ENCODE peak calls at places on chromosomes 12 and 14, in four cellular contexts. V, Q, H and L are unnamed samples. For H3K27me3, the result is how much of the 10 kb centered on the place peaks cover.

GRCh38 chr12:99454539-99455172 is 192.9 kb upstream of the GARIN6 start:
- DNase-seq in V (no peak), H (no peak), Q (no peak), L (no peak)

GRCh38 chr14:93959239-93960107 is 16.9 kb downstream of the ASB2 start:
- DNase-seq in H (no peak), Q (peak), V (no peak), L (peak)

GRCh38 chr12:105507311-105508035 is 177.0 kb downstream of the C12orf75 start:
- DNase-seq in V (no peak), Q (no peak), H (no peak), L (no peak)

GRCh38 chr12:10562306-10562933 is 51.0 kb downstream of the MAGOHB start:
- DNase-seq in H (no peak), Q (no peak), V (no peak), L (no peak)

GRCh38 chr12:116591608-116592115 is 32.5 kb downstream of the MAP1LC3B2 start:
- DNase-seq in V (no peak), H (no peak), Q (no peak), L (peak)

GRCh38 chr12:124917841-124918621 is 3.6 kb upstream of the UBC start:
- DNase-seq in V (no peak), Q (no peak), H (no peak), L (no peak)

GRCh38 chr12:132433641-132434395 is 56.1 kb upstream of the FBRSL1 start:
- DNase-seq in Q (no peak), H (no peak), V (no peak), L (no peak)

GRCh38 chr14:24918822-24919221 is 131.1 kb downstream of the STXBP6 start:
- DNase-seq in Q (no peak), V (no peak), H (no peak), L (no peak)

GRCh38 chr12:41983896-41984295 is 160.8 kb downstream of the GXYLT1 start:
- DNase-seq in Q (no peak), V (no peak), H (no peak), L (no peak)

GRCh38 chr12:102539651-102540553 is 59.5 kb upstream of the IGF1 start:
- DNase-seq in Q (no peak), H (no peak), V (no peak), L (no peak)

GRCh38 chr14:97456958-97457357 is 659.8 kb downstream of the VRK1 start:
- DNase-seq in V (no peak), Q (no peak), H (no peak), L (peak)

GRCh38 chr12:108253540-108253939 is 85.6 kb downstream of the CMKLR1 start:
- DNase-seq in Q (no peak), H (no peak), V (no peak), L (no peak)

GRCh38 chr12:53941187-53941586 is 2.6 kb downstream of the HOXC13 start:
- DNase-seq in Q (no peak), H (no peak), V (no peak), L (no peak)

GRCh38 chr12:53941750-53942149 is 3.1 kb downstream of the HOXC13 start:
- DNase-seq in V (no peak), Q (no peak), H (no peak), L (no peak)

GRCh38 chr12:53942467-53942997 is 3.9 kb downstream of the HOXC13 start:
- DNase-seq in V (no peak), H (no peak), Q (no peak), L (no peak)

GRCh38 chr12:53944907-53945847 is 6.5 kb downstream of the HOXC13 start:
- DNase-seq in V (no peak), H (no peak), Q (no peak), L (no peak)

GRCh38 chr12:53944209-53944608 is 5.6 kb downstream of the HOXC13 start:
- DNase-seq in H (no peak), Q (no peak), V (no peak), L (no peak)
- H3K27me3 ChIP-seq in H (half or more), Q (under half), V (under half), L (under half)

DNA sequence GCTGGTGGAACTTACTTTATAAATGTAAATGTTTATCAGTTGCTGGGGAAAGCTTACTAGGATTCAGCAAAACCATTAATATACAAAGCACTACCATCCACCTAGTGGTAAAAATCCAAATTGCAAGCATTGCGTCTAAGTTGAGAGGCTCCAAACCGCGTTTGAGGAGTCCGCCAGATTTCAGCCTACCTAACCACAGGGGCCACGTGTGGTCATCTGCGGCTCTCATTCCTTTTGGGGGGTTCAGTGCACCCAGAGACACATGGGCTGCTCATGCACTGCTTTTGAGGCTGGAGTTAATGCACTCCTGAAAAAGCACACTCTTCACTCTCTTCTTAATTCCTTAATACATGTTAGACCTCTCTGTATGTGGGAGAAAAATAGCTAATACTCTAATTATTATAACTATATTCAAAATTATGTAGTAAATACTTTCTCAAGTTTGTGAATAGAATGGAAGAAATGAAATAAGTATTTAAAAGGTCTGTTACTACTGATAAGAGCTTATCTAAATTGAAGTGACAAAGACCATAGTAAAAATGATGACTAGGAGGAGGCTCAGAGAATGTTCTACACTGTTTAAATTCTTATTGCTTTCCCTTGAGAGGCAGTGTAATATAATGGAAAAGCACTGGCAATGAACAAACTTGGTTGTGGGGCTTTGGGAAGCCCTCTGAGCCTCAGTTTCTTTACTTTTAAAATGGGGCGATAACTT is 41.4 kb upstream of the MANSC4 start:
- DNase-seq in Q (no peak), V (no peak), H (no peak), L (peak)
- H3K4me3 ChIP-seq in Q (no peak), V (no peak), H (no peak), L (no peak)

GRCh38 chr12:93778306-93778705 is 101.1 kb downstream of the CRADD start:
- DNase-seq in H (no peak), Q (no peak), V (peak), L (peak)
- H3K27me3 ChIP-seq in H (under half), Q (under half), V (under half), L (under half)

GRCh38 chr12:21138016-21138415 is 7.0 kb downstream of the SLCO1B1 start:
- DNase-seq in H (no peak), V (no peak), Q (no peak), L (no peak)
- H3K4me3 ChIP-seq in H (no peak), V (no peak), Q (no peak), L (no peak)

GRCh38 chr14:52266782-52267181 is 716 bp upstream of the PTGDR start:
- DNase-seq in Q (no peak), H (no peak), V (no peak), L (peak)
- H3K27me3 ChIP-seq in Q (under half), H (under half), V (under half), L (under half)

GRCh38 chr12:111777345-111778045 is 10.8 kb downstream of the ALDH2 start:
- DNase-seq in H (peak), V (no peak), Q (peak), L (no peak)

GRCh38 chr12:111776836-111777344 is 10.2 kb downstream of the ALDH2 start:
- DNase-seq in Q (no peak), H (no peak), V (no peak), L (no peak)

GRCh38 chr12:111775205-111776193 is 8.8 kb downstream of the ALDH2 start:
- DNase-seq in H (peak), V (peak), Q (peak), L (peak)

GRCh38 chr12:111769599-111769998 is 2.9 kb downstream of the ALDH2 start:
- DNase-seq in H (no peak), Q (no peak), V (no peak), L (no peak)

DNA sequence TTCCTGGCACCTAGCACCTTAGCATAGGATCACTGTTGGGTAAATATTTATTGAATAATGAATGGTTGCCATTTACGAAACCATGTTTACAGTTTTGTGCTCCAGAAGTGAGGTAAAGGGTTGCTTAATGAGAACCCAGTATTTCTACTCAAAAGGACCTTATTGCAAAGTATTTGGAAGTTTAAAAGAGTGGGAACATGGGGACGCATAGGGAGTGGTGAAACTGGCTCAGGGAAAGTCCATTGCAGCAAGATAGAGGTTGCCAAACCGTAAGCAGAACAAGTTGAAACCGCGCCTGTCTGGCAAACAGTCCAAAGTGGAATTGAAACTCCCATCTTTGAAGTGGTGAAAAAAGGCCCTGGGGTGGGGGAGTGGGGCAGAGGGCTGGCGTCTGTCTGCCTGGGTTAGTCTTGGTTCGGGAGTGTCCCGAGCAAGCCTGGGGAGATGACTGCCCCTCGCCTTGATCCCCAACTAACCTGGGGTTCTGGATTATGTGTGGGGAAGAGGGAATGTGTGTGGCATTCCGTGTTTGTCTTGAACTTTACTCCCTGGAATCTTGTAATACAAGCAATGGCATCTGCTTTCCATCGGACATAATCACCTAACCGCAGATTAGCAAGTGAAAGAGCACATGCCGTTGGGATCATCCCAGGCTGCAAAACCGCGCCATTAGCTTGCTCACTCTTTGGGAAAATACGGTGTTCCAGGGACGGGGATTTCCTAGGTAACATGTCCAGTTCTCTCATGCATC is 7.2 kb downstream of the ALDH2 start:
- DNase-seq in H (peak), V (peak), Q (peak), L (peak)
- H3K4me3 ChIP-seq in H (peak), V (peak), Q (no peak), L (no peak)

DNA sequence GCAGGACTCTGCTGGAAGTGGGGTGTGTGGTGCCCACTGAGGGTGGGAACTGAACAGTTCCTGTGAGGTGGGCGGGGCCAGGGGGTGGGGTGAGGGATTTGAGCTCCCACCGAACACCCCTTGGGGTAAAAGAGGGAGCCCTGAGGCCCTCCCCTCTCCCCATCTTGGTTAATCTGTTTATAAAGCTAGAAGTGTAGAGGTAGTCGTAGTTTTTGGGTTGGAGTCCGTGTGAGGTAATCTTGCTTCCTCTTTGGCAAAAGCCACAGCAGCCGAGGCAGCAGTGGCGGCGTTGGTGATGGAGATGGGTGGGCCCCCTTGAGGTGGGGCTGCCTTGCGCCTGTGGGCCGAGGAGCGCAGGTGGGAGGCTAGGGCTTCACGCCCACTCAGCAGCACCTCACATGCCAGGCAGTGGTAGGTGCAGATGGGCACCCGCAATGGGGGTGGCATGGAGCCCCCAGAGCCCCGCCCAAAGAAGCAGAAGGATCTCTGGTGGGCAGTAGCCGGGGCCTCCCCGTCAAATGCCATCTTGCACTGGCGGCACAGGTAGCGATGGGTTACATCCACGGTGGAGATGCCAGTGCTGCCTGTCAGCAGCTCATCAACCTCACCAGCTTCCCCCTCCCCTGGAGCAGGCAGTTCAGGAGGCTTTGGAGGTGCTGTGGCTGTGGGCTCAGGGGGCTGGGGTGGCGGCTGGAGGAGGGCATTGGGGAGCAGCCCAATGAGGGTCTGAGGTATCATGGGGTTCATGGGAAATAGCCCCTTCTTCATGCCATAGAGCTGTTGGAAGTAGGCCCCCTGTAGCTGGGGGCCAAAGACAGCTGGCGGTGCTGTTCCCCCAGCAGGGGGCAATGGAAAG is 29.6 kb downstream of the ZFHX2 start:
- DNase-seq in V (no peak), H (no peak), Q (no peak), L (no peak)
- H3K27me3 ChIP-seq in V (under half), H (under half), Q (under half), L (under half)

DNA sequence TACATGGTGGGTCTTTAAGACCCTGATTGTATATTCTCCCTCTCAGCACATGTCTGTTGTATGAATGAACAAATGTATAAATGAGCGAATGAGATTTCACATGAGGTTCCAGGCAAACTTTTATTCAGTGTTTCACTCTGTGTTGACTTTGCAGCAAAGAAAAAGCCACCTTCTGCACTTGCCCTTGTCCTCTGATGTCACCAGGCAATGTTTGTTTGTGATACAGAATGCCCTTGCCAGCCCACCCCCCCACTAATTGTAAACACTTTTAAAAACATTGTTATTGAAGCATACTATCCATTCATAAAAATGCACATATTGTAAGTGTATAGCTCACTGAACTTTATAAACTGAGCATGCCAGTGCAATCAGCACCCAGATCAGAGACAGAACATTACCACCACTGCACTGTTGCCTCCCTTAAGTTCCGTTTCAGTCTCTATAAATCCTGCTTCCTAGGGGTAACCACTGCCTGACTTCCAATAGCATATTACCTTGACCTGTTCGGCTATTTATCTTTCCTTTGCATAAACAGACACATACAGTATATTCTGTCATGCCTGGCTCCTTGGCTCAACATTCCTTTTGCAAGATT is 11.3 kb upstream of the LTA4H start:
- DNase-seq in H (no peak), Q (no peak), V (no peak), L (no peak)
- H3K4me3 ChIP-seq in H (no peak), Q (no peak), V (no peak), L (no peak)

DNA sequence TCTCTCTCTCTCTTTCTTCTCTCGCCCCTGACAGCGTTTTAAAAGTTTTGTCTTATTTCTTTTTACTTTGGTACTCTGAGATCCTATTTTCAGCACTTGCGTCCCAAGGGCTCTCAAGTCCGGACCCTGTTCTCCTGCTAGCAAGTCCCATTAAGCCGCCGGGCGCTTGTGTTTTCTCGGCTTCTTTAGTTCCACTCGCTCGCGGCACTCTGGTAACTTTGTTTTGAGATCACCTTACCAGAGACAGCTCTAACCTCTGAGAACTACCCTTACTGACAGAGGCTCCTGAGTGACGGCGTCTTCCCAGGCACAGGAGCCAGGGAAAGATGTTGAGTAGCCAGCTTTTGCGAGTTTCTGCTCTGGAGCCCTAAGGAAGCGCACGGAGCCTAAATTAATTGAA is 2.7 kb upstream of the MYF5 start:
- DNase-seq in V (no peak), H (no peak), Q (no peak), L (peak)
- H3K27me3 ChIP-seq in V (under half), H (half or more), Q (under half), L (under half)

GRCh38 chr14:72515779-72516770 is 377.8 kb downstream of the DPF3 start:
- DNase-seq in H (no peak), Q (no peak), V (peak), L (peak)

GRCh38 chr14:72517736-72518135 is 376.2 kb downstream of the DPF3 start:
- DNase-seq in Q (no peak), H (no peak), V (no peak), L (no peak)

GRCh38 chr14:72514660-72515025 is 379.3 kb downstream of the DPF3 start:
- DNase-seq in V (no peak), Q (no peak), H (no peak), L (no peak)

GRCh38 chr14:72518809-72519377 is 375.0 kb downstream of the DPF3 start:
- DNase-seq in V (no peak), H (no peak), Q (no peak), L (no peak)

DNA sequence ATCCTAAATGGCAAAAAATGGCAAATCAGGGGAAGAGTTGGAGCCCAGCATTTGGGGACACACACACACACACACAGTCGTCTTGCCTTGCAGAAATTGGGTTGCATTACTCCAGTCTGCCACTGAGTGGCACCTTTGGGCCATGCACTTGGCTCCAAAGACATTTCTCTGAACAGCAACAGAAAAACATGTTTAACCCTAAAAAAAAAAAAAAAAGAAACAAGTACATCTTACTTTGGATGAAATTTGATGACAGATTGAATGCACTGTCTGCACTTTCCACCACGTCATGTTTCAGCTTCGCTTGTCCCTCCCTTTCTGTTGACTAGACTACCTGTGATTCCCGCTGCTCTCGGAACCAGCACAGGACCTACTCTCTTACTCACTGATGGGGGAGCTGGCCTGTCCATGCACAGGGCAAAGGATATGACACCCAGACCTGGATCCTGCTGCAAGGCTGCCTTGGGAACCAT is 376.9 kb downstream of the DPF3 start:
- DNase-seq in Q (peak), H (peak), V (peak), L (peak)
- H3K4me3 ChIP-seq in Q (no peak), H (no peak), V (no peak), L (no peak)